ENCODE peak calls at places on chromosomes 3 and 15, in four cellular contexts. One of them, this sample, is unnamed.

GRCh38 chr3:120114981-120115380 is 20.7 kb upstream of the GSK3B start:
- DNase-seq in SK-N-SH: no peak
- DNase-seq in hepatocyte: no peak
- DNase-seq in cardiac muscle cell: no peak
- DNase-seq in this sample: no peak

GRCh38 chr3:136919799-136920580 is 37.8 kb upstream of the IL20RB start:
- DNase-seq in SK-N-SH: no peak
- DNase-seq in hepatocyte: no peak
- DNase-seq in cardiac muscle cell: no peak
- DNase-seq in this sample: no peak

GRCh38 chr3:169241575-169241927 is 422.0 kb downstream of the MECOM start:
- DNase-seq in hepatocyte: no peak
- DNase-seq in SK-N-SH: no peak
- DNase-seq in cardiac muscle cell: no peak
- DNase-seq in this sample: no peak

GRCh38 chr3:152961323-152961722 is 126.4 kb downstream of the P2RY1 start:
- DNase-seq in SK-N-SH: peak
- DNase-seq in cardiac muscle cell: peak
- DNase-seq in hepatocyte: peak
- DNase-seq in this sample: no peak

GRCh38 chr3:57935539-57935938 is 72.7 kb upstream of the FLNB start:
- DNase-seq in hepatocyte: no peak
- DNase-seq in SK-N-SH: no peak
- DNase-seq in cardiac muscle cell: no peak
- DNase-seq in this sample: no peak

GRCh38 chr3:177875786-177876476 is 660.3 kb upstream of the KCNMB2 start:
- DNase-seq in SK-N-SH: peak
- DNase-seq in cardiac muscle cell: peak
- DNase-seq in hepatocyte: peak
- DNase-seq in this sample: no peak

GRCh38 chr3:120093119-120093922 is 926 bp downstream of the GSK3B start:
- DNase-seq in SK-N-SH: no peak
- DNase-seq in cardiac muscle cell: peak
- DNase-seq in hepatocyte: peak
- DNase-seq in this sample: no peak

GRCh38 chr3:101735833-101736232 is 11.4 kb downstream of the CEP97 start:
- DNase-seq in SK-N-SH: no peak
- DNase-seq in cardiac muscle cell: no peak
- DNase-seq in hepatocyte: no peak
- DNase-seq in this sample: no peak

GRCh38 chr3:125231895-125232294 is 19.3 kb upstream of the SLC12A8 start:
- DNase-seq in cardiac muscle cell: no peak
- DNase-seq in SK-N-SH: no peak
- DNase-seq in hepatocyte: no peak
- DNase-seq in this sample: no peak

GRCh38 chr15:63945005-63945788 is 101.1 kb downstream of the DAPK2 start:
- DNase-seq in cardiac muscle cell: peak
- DNase-seq in hepatocyte: peak
- DNase-seq in SK-N-SH: peak
- DNase-seq in this sample: no peak

GRCh38 chr15:48202068-48202467 is 4.0 kb upstream of the SLC12A1 start:
- DNase-seq in cardiac muscle cell: no peak
- DNase-seq in hepatocyte: no peak
- DNase-seq in SK-N-SH: no peak
- DNase-seq in this sample: no peak

GRCh38 chr3:20013396-20013795 is 1.3 kb upstream of the PP2D1 start:
- DNase-seq in cardiac muscle cell: no peak
- DNase-seq in SK-N-SH: no peak
- DNase-seq in hepatocyte: no peak
- DNase-seq in this sample: no peak

GRCh38 chr15:51267047-51267713 is 71.2 kb downstream of the CYP19A1 start:
- DNase-seq in cardiac muscle cell: peak
- DNase-seq in SK-N-SH: peak
- DNase-seq in hepatocyte: no peak
- DNase-seq in this sample: no peak

GRCh38 chr15:73697033-73697467 is 12.9 kb downstream of the CD276 start:
- DNase-seq in SK-N-SH: peak
- DNase-seq in hepatocyte: peak
- DNase-seq in cardiac muscle cell: peak
- DNase-seq in this sample: no peak

GRCh38 chr15:91941871-91942270 is 88.4 kb downstream of the SLCO3A1 start:
- DNase-seq in hepatocyte: no peak
- DNase-seq in SK-N-SH: no peak
- DNase-seq in cardiac muscle cell: no peak
- DNase-seq in this sample: no peak

GRCh38 chr15:52343831-52344230 is 48.2 kb upstream of the MYO5C start:
- DNase-seq in cardiac muscle cell: no peak
- DNase-seq in SK-N-SH: no peak
- DNase-seq in hepatocyte: no peak
- DNase-seq in this sample: no peak

GRCh38 chr15:68376447-68377060 is 55.4 kb downstream of the ITGA11 start:
- DNase-seq in cardiac muscle cell: no peak
- DNase-seq in hepatocyte: no peak
- DNase-seq in SK-N-SH: no peak
- DNase-seq in this sample: peak

GRCh38 chr3:158279584-158279983 is 169.7 kb downstream of the RSRC1 start:
- DNase-seq in cardiac muscle cell: no peak
- DNase-seq in hepatocyte: no peak
- DNase-seq in SK-N-SH: no peak
- DNase-seq in this sample: no peak

GRCh38 chr3:170762081-170762480 is 107.9 kb downstream of the RPL22L1 start:
- DNase-seq in hepatocyte: no peak
- DNase-seq in cardiac muscle cell: no peak
- DNase-seq in SK-N-SH: no peak
- DNase-seq in this sample: no peak

GRCh38 chr3:186798239-186798638 is 8.0 kb downstream of the RFC4 start:
- DNase-seq in cardiac muscle cell: no peak
- DNase-seq in SK-N-SH: no peak
- DNase-seq in hepatocyte: no peak
- DNase-seq in this sample: no peak

GRCh38 chr3:142150271-142150670 is 927 bp upstream of the TFDP2 start:
- DNase-seq in SK-N-SH: no peak
- DNase-seq in cardiac muscle cell: no peak
- DNase-seq in hepatocyte: no peak
- DNase-seq in this sample: no peak

GRCh38 chr3:129325383-129325782 is 46.7 kb downstream of the HMCES start:
- DNase-seq in cardiac muscle cell: no peak
- DNase-seq in SK-N-SH: no peak
- DNase-seq in hepatocyte: no peak
- DNase-seq in this sample: no peak

GRCh38 chr3:26484140-26484539 is 138.4 kb upstream of the LRRC3B start:
- DNase-seq in SK-N-SH: peak
- DNase-seq in cardiac muscle cell: peak
- DNase-seq in hepatocyte: peak
- DNase-seq in this sample: no peak

GRCh38 chr3:36486009-36486408 is 105.7 kb downstream of the STAC start:
- DNase-seq in hepatocyte: no peak
- DNase-seq in SK-N-SH: no peak
- DNase-seq in cardiac muscle cell: no peak
- DNase-seq in this sample: no peak

DNA sequence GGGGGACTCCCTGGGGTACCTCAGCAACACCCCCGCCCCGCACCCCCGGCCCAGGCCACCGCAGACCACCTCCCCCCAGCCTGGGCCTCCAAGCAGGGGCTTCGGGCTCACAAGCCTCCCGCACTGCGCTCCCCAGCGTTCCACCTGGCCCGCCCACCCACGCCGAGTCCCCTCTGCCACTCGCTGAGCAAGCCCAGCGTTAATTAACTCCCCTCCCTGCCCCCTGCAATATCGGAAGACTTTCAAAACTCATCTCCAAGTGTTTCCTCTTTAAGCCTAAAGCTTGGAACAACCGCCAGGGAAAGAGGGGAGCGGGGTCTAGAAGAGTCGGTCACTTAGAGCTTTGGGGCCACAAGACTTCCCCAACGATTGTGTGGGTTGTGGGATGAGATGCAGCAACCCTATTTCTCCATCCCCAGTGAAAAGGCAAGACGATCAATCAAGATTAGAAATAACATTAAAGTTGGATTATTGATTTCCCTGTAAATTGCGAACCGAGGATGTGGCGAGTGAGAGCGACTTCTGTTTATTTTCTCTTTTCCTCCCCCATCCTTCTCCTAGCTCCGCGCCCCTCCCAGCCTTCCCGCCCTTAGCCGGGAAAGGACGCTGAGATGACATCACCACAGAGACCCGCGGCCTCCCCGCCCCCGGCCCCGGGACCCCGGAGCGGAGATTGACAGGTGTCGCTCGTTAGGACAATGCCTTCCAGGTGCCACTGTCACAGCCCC is 30.2 kb downstream of the NR2F2 start:
- DNase-seq in cardiac muscle cell: no peak
- DNase-seq in hepatocyte: no peak
- DNase-seq in SK-N-SH: peak
- DNase-seq in this sample: no peak
- H3K4me3 ChIP-seq in cardiac muscle cell: no peak
- H3K4me3 ChIP-seq in hepatocyte: no peak
- H3K4me3 ChIP-seq in SK-N-SH: no peak
- H3K4me3 ChIP-seq in this sample: peak

GRCh38 chr3:149199474-149199873 is 22.2 kb downstream of the CP start:
- DNase-seq in hepatocyte: no peak
- DNase-seq in SK-N-SH: no peak
- DNase-seq in cardiac muscle cell: no peak
- DNase-seq in this sample: no peak

GRCh38 chr3:149198611-149199010 is 23.0 kb downstream of the CP start:
- DNase-seq in SK-N-SH: no peak
- DNase-seq in cardiac muscle cell: peak
- DNase-seq in hepatocyte: no peak
- DNase-seq in this sample: no peak

GRCh38 chr3:149195221-149195620 is 26.4 kb downstream of the CP start:
- DNase-seq in hepatocyte: no peak
- DNase-seq in cardiac muscle cell: no peak
- DNase-seq in SK-N-SH: no peak
- DNase-seq in this sample: no peak

DNA sequence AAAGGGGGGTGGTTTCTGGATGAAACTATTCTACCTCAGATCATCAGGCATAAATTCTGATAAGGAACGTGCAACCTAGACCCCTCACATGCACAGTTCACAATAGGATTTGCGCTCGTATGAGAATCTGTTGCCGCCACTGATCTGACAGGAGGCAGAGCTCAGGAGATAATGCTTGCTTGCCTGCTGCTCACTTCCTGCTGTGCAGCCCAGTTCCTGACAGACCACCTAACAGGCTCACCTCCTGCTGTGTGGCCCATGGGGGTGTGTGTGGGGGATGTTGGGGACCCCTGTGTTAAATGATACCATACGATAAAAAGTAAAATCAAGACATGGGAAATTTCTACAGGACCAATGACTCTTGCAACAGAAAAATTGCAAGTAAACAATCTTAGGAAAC is 24.0 kb downstream of the CP start:
- DNase-seq in SK-N-SH: no peak
- DNase-seq in cardiac muscle cell: peak
- DNase-seq in hepatocyte: no peak
- DNase-seq in this sample: no peak
- H3K27ac ChIP-seq in SK-N-SH: no peak
- H3K27ac ChIP-seq in cardiac muscle cell: no peak
- H3K27ac ChIP-seq in hepatocyte: no peak
- H3K27ac ChIP-seq in this sample: no peak

GRCh38 chr3:9727041-9727595 is 4.4 kb upstream of the BRPF1 start:
- DNase-seq in SK-N-SH: peak
- DNase-seq in cardiac muscle cell: no peak
- DNase-seq in hepatocyte: no peak
- DNase-seq in this sample: no peak
- TF ChIP-seq CTCF in SK-N-SH: peak
- TF ChIP-seq CTCF in cardiac muscle cell: peak
- TF ChIP-seq CTCF in hepatocyte: no peak
- TF ChIP-seq CTCF in this sample: no peak

DNA sequence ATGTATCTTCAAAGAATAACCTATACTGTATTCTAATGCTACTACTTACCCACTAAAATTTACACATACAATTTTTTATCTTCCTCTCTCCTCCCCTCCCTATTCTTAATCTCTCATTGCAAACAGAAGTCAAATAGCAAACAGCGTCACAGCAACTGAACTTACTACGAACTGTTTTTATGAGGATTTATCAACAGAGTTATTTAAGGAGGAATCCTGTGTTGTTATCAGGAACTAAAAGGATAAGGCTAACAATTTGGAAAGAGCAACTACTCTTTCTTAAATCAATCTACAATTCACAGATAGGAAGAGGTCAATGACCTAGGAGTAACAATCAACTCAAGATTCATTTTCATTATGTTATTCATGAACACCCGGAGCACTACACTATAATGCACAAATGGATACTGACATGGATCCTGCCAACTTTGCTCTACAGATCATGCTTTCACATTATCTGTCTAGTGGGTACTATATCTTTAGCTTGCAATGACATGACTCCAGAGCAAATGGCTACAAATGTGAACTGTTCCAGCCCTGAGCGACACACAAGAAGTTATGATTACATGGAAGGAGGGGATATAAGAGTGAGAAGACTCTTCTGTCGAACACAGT is 971 bp downstream of the FGF7 start:
- DNase-seq in cardiac muscle cell: peak
- DNase-seq in SK-N-SH: no peak
- DNase-seq in hepatocyte: no peak
- DNase-seq in this sample: no peak
- H3K4me3 ChIP-seq in cardiac muscle cell: peak
- H3K4me3 ChIP-seq in SK-N-SH: no peak
- H3K4me3 ChIP-seq in hepatocyte: peak
- H3K4me3 ChIP-seq in this sample: peak

This sample was measured in coronary artery.